ENCODE peak calls at places on chromosome 19, in seven cellular contexts. A is heart right ventricle, I is K562, T is fibroblast of lung, L is body of pancreas, E is psoas muscle, Q is thoracic aorta. G is an unnamed sample.

GRCh38 chr19:32819415-32820400 is 49.9 kb downstream of the SLC7A9 start:
- DNase-seq in I (no peak), Q (no peak), E (no peak), A (no peak), L (no peak), T (no peak), G (peak; percentile 72)

GRCh38 chr19:4103073-4103418 is 20.9 kb downstream of the MAP2K2 start:
- DNase-seq in T (peak; percentile 29), L (no peak), I (peak; percentile 26), Q (no peak), E (no peak), A (no peak), G (no peak)

GRCh38 chr19:44745386-44745831 is 3.1 kb upstream of the BCL3 start:
- DNase-seq in I (no peak), E (peak; percentile 85), A (peak; percentile 79), T (peak; percentile 81), Q (no peak), L (peak; percentile 64), G (peak; percentile 92)

GRCh38 chr19:44653977-44654784 is 10.5 kb downstream of the PVR start:
- DNase-seq in Q (no peak), E (peak; percentile 72), T (peak; percentile 55), I (peak; percentile 57), A (peak; percentile 72), L (peak; percentile 82), G (peak; percentile 90)

GRCh38 chr19:28519950-28520861 is 692.7 kb downstream of the UQCRFS1 start:
- DNase-seq in E (peak; percentile 79), Q (no peak), L (peak; percentile 56), T (no peak), A (no peak), I (no peak), G (no peak)

GRCh38 chr19:54804571-54804970 is 1.2 kb downstream of the KIR2DL4 start:
- DNase-seq in T (no peak), L (no peak), E (no peak), I (no peak), A (no peak), Q (no peak), G (no peak)

GRCh38 chr19:3450796-3451411 is 29.4 kb downstream of the SMIM24 start:
- DNase-seq in E (peak; percentile 85), Q (peak; percentile 81), L (peak; percentile 70), T (peak; percentile 100), I (no peak), A (no peak), G (peak; percentile 53)

GRCh38 chr19:3075605-3076431 is 13.5 kb upstream of the TLE5 start:
- DNase-seq in E (peak; percentile 53), I (peak; percentile 86), Q (no peak), L (peak; percentile 50), T (no peak), A (peak; percentile 70), G (peak; percentile 58)

GRCh38 chr19:32178401-32178800 is 167.0 kb upstream of the ZNF507 start:
- DNase-seq in L (no peak), I (no peak), A (no peak), Q (no peak), E (no peak), T (no peak), G (no peak)

GRCh38 chr19:43774103-43774939 is 6.5 kb downstream of the KCNN4 start:
- DNase-seq in L (peak; percentile 78), Q (no peak), A (peak; percentile 65), E (peak; percentile 68), T (peak; percentile 53), I (peak; percentile 96), G (no peak)

GRCh38 chr19:39873385-39873784 is 27.2 kb upstream of the FBL start:
- DNase-seq in Q (no peak), L (no peak), E (no peak), A (no peak), T (no peak), I (no peak), G (no peak)

GRCh38 chr19:7673995-7674667 is 2.8 kb upstream of the MCEMP1 start:
- DNase-seq in I (peak; percentile 86), Q (no peak), T (peak; percentile 78), L (peak; percentile 73), E (peak; percentile 63), A (peak; percentile 64), G (peak; percentile 87)

GRCh38 chr19:1132625-1133383 is 29.0 kb downstream of the GPX4 start:
- DNase-seq in E (no peak), L (no peak), A (no peak), T (no peak), I (no peak), Q (no peak), G (no peak)

GRCh38 chr19:5588441-5588840 is 20.7 kb upstream of the TINCR start:
- DNase-seq in L (no peak), A (no peak), T (no peak), E (no peak), I (no peak), Q (no peak), G (no peak)

GRCh38 chr19:36686365-36687213 is 823 bp upstream of the ZNF567 start:
- DNase-seq in I (no peak), T (peak; percentile 12), A (peak; percentile 26), Q (no peak), E (no peak), L (peak; percentile 20), G (peak; percentile 85)

GRCh38 chr19:16094360-16095070 is 17.2 kb upstream of the RAB8A start:
- DNase-seq in A (no peak), E (no peak), Q (no peak), T (no peak), I (no peak), L (no peak), G (no peak)
- H3K27ac ChIP-seq in A (no peak overlapping the region), E (no peak overlapping the region), Q (peak overlapping the region; percentile 27), T (peak overlapping the region; percentile 16), I (no peak overlapping the region), L (no peak overlapping the region), G (no peak overlapping the region)

DNA sequence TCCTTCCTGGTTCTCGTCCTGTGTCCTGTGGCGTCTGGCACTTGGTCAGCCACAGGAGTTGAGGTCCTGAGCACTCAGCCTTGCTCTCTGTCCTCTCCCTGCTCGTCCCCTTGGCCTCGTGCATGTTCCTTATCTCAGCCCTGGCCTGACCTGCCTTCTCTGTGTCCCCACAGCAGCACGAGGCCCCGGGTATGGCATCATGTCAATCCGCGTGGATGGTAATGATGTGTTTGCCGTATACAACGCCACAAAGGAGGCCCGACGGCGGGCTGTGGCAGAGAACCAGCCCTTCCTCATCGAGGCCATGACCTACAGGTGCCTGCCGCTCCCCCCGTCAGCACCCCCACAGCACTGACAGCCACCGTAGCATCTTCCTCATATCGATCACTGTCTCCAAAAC is 4.7 kb downstream of the B3GNT8 start:
- DNase-seq in L (no peak), Q (no peak), E (no peak), T (no peak), I (no peak), A (no peak), G (no peak)
- H3K4me1 ChIP-seq in L (no peaks in the 10 kb centered on the region), Q (peaks cover 3% of the 10 kb centered on the region), E (no peaks in the 10 kb centered on the region), T (peaks cover 2% of the 10 kb centered on the region), I (peaks cover 33% of the 10 kb centered on the region), A (peaks cover 3% of the 10 kb centered on the region), G (peaks cover 15% of the 10 kb centered on the region)

DNA sequence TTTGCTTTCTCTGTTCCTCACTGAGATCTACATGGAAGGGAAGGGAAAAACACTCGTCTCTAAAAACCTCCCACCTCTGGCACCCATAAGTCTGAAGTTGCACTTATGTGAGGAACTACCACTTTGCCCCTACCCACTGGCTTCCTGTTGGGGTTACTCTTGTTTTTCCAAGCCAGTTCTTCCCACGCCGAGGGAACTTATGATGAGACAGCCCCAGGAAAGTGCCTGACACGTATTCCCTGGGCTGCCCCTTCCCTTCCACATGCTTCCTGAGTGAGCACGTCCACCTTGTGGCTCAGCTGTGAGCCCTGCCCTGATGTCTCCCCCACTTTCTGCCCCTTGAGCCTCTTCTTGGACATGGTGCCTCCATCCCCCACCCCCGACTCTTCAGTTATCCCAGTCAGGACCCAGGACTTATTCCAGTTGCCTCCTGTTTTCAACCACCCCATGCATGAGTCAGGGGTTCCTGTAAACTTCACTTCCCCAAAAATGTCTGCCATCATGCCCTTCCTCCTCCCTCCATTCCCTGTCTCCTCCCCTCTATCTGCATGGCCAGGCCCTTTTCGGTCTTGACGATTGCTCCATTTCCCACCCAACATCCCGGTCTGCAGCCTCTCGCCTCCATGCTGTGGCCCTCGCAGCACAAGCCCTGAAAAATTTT is 5.1 kb upstream of the SIGLEC7 start:
- DNase-seq in E (no peak), A (no peak), Q (no peak), I (no peak), T (no peak), L (peak; percentile 60), G (no peak)
- H3K27ac ChIP-seq in E (no peak overlapping the region), A (no peak overlapping the region), Q (no peak overlapping the region), I (peak overlapping the region; percentile 34), T (no peak overlapping the region), L (no peak overlapping the region), G (no peak overlapping the region)

DNA sequence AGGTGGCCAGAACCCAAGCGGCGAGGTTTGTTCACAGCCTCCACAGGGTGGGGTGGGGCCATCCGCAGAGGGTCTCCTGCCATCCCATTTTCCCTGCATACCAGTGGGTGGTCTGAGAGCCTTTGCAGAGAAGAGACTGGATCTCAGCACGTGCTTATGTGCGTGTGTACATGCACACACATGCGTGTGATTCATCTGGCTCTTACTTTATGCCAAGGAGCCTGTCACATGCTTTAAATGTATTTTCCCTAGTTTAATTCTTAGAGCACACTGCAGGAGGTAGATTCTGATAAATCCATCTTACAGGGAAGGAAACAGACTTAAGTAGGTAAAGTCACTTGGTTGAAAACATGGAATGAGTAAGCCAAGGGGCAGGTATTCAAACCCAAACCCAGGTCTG is 47.1 kb downstream of the CAPN12 start:
- DNase-seq in I (no peak), Q (no peak), E (no peak), T (no peak), L (no peak), A (no peak), G (no peak)
- H3K4me1 ChIP-seq in I (peaks cover 23% of the 10 kb centered on the region), Q (peaks cover 79% of the 10 kb centered on the region), E (peaks cover 65% of the 10 kb centered on the region), T (peaks cover 34% of the 10 kb centered on the region), L (peaks cover 93% of the 10 kb centered on the region), A (peaks cover 73% of the 10 kb centered on the region), G (peaks cover 38% of the 10 kb centered on the region)

DNA sequence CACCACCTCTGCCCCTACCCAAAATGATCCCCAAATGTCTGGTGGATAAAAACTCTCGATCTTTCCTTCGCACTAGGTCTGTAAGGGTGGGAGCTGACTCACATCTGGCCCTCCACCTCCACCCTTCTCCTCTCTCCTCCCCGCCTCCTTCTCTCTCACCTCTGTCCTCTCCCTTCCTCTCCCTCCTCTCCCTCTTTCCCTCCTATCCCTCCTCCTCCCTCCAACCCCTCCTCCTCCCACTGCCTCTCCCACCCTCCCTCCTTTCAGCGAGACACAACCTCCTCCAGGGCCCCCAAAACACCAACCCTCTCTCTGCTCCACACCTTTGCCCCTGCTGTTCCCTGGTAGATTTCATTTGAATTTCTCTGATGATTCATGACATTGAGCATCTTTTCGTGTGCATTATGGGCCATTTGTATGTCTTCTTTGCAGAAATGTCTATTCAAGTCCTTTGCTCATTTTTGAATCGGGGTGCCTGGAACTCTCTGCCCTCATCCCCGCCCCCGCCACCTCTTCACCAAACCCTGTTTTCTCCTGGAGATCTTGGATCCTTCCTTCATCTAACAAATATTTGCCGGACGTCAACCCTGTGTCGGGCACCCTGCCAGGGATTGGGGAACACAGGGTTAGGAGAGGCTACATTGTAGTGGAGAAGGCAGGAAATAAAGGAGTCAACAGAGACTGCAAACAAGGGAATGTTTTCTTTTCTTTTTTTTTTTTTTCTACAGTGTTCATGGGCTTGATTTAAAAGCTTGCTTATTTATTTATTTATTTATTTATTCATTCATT is 25.4 kb upstream of the SLC1A5 start:
- DNase-seq in A (peak; percentile 78), E (peak; percentile 56), Q (no peak), L (peak; percentile 57), I (peak; percentile 38), T (peak; percentile 75), G (peak; percentile 40)
- H3K27ac ChIP-seq in A (no peak overlapping the region), E (no peak overlapping the region), Q (peak overlapping the region; percentile 97), L (no peak overlapping the region), I (peak overlapping the region; percentile 21), T (no peak overlapping the region), G (no peak overlapping the region)